ENCODE peak calls at places on chromosomes 3 and 15, in eight cellular contexts. One of them, this sample, is unnamed.

GRCh38 chr3:49609815-49610214 is 55.5 kb downstream of the BSN start:
- DNase-seq in activated CD4-positive, CD25-positive, alpha-beta regulatory T cell: no peak
- DNase-seq in activated naive CD4-positive, alpha-beta T cell treated with Interleukin-2 at 50 U/mL for 16 hours: no peak
- DNase-seq in activated CD4-positive, alpha-beta memory T cell treated with anti-CD3 and anti-CD28 coated beads, Interleukin-2, amount 10 ng/mL, durations not matched to agents 7 days and 5 days: no peak
- DNase-seq in fibroblast of the aortic adventitia: no peak
- DNase-seq in right lobe of liver: no peak
- DNase-seq in AG20443: peak
- DNase-seq in effector memory CD8-positive, alpha-beta T cell: no peak
- DNase-seq in this sample: no peak

GRCh38 chr3:105821433-105821832 is 47.4 kb downstream of the CBLB start:
- DNase-seq in activated CD4-positive, CD25-positive, alpha-beta regulatory T cell: no peak
- DNase-seq in activated naive CD4-positive, alpha-beta T cell treated with Interleukin-2 at 50 U/mL for 16 hours: no peak
- DNase-seq in activated CD4-positive, alpha-beta memory T cell treated with anti-CD3 and anti-CD28 coated beads, Interleukin-2, amount 10 ng/mL, durations not matched to agents 7 days and 5 days: no peak
- DNase-seq in fibroblast of the aortic adventitia: no peak
- DNase-seq in right lobe of liver: peak
- DNase-seq in AG20443: no peak
- DNase-seq in effector memory CD8-positive, alpha-beta T cell: no peak
- DNase-seq in this sample: no peak

GRCh38 chr3:65855370-65856100 is 183.2 kb downstream of the MAGI1 start:
- DNase-seq in activated CD4-positive, CD25-positive, alpha-beta regulatory T cell: no peak
- DNase-seq in activated naive CD4-positive, alpha-beta T cell treated with Interleukin-2 at 50 U/mL for 16 hours: no peak
- DNase-seq in activated CD4-positive, alpha-beta memory T cell treated with anti-CD3 and anti-CD28 coated beads, Interleukin-2, amount 10 ng/mL, durations not matched to agents 7 days and 5 days: no peak
- DNase-seq in fibroblast of the aortic adventitia: peak
- DNase-seq in right lobe of liver: peak
- DNase-seq in AG20443: peak
- DNase-seq in effector memory CD8-positive, alpha-beta T cell: no peak
- DNase-seq in this sample: no peak

GRCh38 chr3:176879710-176880109 is 317.6 kb downstream of the TBL1XR1 start:
- DNase-seq in activated CD4-positive, CD25-positive, alpha-beta regulatory T cell: no peak
- DNase-seq in activated naive CD4-positive, alpha-beta T cell treated with Interleukin-2 at 50 U/mL for 16 hours: no peak
- DNase-seq in activated CD4-positive, alpha-beta memory T cell treated with anti-CD3 and anti-CD28 coated beads, Interleukin-2, amount 10 ng/mL, durations not matched to agents 7 days and 5 days: no peak
- DNase-seq in fibroblast of the aortic adventitia: no peak
- DNase-seq in right lobe of liver: no peak
- DNase-seq in AG20443: no peak
- DNase-seq in effector memory CD8-positive, alpha-beta T cell: no peak
- DNase-seq in this sample: no peak

GRCh38 chr3:50233176-50233575 is 2.8 kb upstream of the GNAI2 start:
- DNase-seq in activated CD4-positive, CD25-positive, alpha-beta regulatory T cell: no peak
- DNase-seq in activated naive CD4-positive, alpha-beta T cell treated with Interleukin-2 at 50 U/mL for 16 hours: no peak
- DNase-seq in activated CD4-positive, alpha-beta memory T cell treated with anti-CD3 and anti-CD28 coated beads, Interleukin-2, amount 10 ng/mL, durations not matched to agents 7 days and 5 days: no peak
- DNase-seq in fibroblast of the aortic adventitia: no peak
- DNase-seq in right lobe of liver: no peak
- DNase-seq in AG20443: no peak
- DNase-seq in effector memory CD8-positive, alpha-beta T cell: no peak
- DNase-seq in this sample: no peak

GRCh38 chr3:126811530-126811929 is 107.5 kb downstream of the CHCHD6 start:
- DNase-seq in activated CD4-positive, CD25-positive, alpha-beta regulatory T cell: no peak
- DNase-seq in activated naive CD4-positive, alpha-beta T cell treated with Interleukin-2 at 50 U/mL for 16 hours: no peak
- DNase-seq in activated CD4-positive, alpha-beta memory T cell treated with anti-CD3 and anti-CD28 coated beads, Interleukin-2, amount 10 ng/mL, durations not matched to agents 7 days and 5 days: no peak
- DNase-seq in fibroblast of the aortic adventitia: peak
- DNase-seq in right lobe of liver: no peak
- DNase-seq in AG20443: peak
- DNase-seq in effector memory CD8-positive, alpha-beta T cell: no peak
- DNase-seq in this sample: no peak

GRCh38 chr3:80232760-80233159 is 465.0 kb upstream of the ROBO1 start:
- DNase-seq in activated CD4-positive, CD25-positive, alpha-beta regulatory T cell: no peak
- DNase-seq in activated naive CD4-positive, alpha-beta T cell treated with Interleukin-2 at 50 U/mL for 16 hours: no peak
- DNase-seq in activated CD4-positive, alpha-beta memory T cell treated with anti-CD3 and anti-CD28 coated beads, Interleukin-2, amount 10 ng/mL, durations not matched to agents 7 days and 5 days: no peak
- DNase-seq in fibroblast of the aortic adventitia: peak
- DNase-seq in right lobe of liver: no peak
- DNase-seq in AG20443: no peak
- DNase-seq in effector memory CD8-positive, alpha-beta T cell: no peak
- DNase-seq in this sample: no peak

GRCh38 chr15:82587805-82588204 is 47.5 kb upstream of the RPS17 start:
- DNase-seq in activated CD4-positive, CD25-positive, alpha-beta regulatory T cell: no peak
- DNase-seq in activated naive CD4-positive, alpha-beta T cell treated with Interleukin-2 at 50 U/mL for 16 hours: no peak
- DNase-seq in activated CD4-positive, alpha-beta memory T cell treated with anti-CD3 and anti-CD28 coated beads, Interleukin-2, amount 10 ng/mL, durations not matched to agents 7 days and 5 days: no peak
- DNase-seq in fibroblast of the aortic adventitia: no peak
- DNase-seq in right lobe of liver: no peak
- DNase-seq in AG20443: no peak
- DNase-seq in effector memory CD8-positive, alpha-beta T cell: no peak
- DNase-seq in this sample: no peak